ENCODE peak calls at places on chromosome 1, in four cellular contexts. X is kidney, C is PC-3, S is transverse colon. E is an unnamed sample.

GRCh38 chr1:21318714-21319159 is 28.5 kb upstream of the ECE1 start:
- DNase-seq in X (peak; percentile 97), C (no peak), S (peak; percentile 71), E (no peak)

GRCh38 chr1:113616201-113616600 is 143.1 kb downstream of the PHTF1 start:
- DNase-seq in X (no peak), C (no peak), S (no peak), E (no peak)

GRCh38 chr1:104804147-104804546 is 1054.4 kb downstream of the AMY1C start:
- DNase-seq in X (no peak), C (no peak), S (no peak), E (no peak)

GRCh38 chr1:242787968-242788367 is 263.5 kb upstream of the PLD5 start:
- DNase-seq in X (no peak), C (peak; percentile 23), S (no peak), E (no peak)

GRCh38 chr1:170660874-170661645 is 2.9 kb upstream of the PRRX1 start:
- DNase-seq in X (peak; percentile 73), C (no peak), S (no peak), E (no peak)

GRCh38 chr1:210292276-210292851 is 36.3 kb upstream of the HHAT start:
- DNase-seq in X (peak; percentile 92), C (peak; percentile 57), S (peak; percentile 79), E (peak; percentile 21)

GRCh38 chr1:119008483-119009299 is 20.5 kb upstream of the TBX15 start:
- DNase-seq in X (no peak), C (peak; percentile 73), S (no peak), E (no peak)

GRCh38 chr1:192905049-192905448 is 96.2 kb downstream of the RGS2 start:
- DNase-seq in X (no peak), C (no peak), S (no peak), E (no peak)

GRCh38 chr1:40757084-40757483 is 26.5 kb upstream of the KCNQ4 start:
- DNase-seq in X (no peak), C (no peak), S (no peak), E (no peak)

DNA sequence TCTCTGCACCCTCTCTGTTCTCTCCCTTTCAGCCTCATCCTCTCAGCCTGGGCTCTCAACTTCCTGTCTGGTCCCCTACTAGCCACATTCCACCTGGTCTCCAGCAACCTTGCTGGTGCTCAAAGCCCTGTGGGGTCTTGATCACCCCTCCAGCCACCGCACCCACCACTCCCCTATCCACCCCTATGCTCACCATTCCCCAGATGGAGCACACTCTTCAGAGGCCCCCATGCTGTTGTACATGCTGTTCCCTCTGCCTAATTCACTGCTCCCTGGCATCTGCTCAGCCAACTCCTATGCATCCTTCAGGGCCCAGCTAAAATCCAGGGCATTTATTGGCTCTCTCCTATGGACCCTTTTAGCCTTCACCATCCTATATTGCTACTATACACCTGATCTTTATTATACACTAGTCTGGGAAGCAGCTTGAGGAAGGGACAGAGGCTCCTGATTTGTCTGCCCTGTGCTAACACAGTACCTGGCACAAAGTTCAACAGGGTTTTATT is 81.0 kb downstream of the GLIS1 start:
- DNase-seq in X (no peak), C (no peak), S (no peak), E (no peak)
- H3K27ac ChIP-seq in X (no peak overlapping the region), C (no peak overlapping the region), S (no peak overlapping the region), E (no peak overlapping the region)

DNA sequence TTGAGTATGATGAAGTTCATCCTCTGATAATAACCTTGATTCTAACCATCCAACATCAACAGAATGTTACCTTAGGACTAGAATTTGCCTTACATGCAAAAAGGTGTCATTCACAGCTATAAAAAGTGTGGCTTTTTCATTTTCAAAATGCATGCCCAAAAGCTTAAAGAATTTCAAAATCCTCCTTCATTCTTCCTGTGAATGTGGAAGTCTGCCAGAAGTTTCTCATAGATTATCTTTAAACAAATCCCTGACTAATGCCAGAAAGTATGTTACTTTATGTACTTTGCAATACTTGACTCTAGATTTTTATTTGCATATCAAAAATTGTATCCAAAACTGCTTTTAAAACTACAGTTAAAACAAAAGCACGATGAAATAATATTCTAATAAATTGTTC is 270.6 kb upstream of the ZRANB2 start:
- DNase-seq in X (no peak), C (peak; percentile 90), S (no peak), E (no peak)
- H3K36me3 ChIP-seq in X (no peaks in the 10 kb centered on the region), C (no peaks in the 10 kb centered on the region), S (no peaks in the 10 kb centered on the region), E (no peaks in the 10 kb centered on the region)

DNA sequence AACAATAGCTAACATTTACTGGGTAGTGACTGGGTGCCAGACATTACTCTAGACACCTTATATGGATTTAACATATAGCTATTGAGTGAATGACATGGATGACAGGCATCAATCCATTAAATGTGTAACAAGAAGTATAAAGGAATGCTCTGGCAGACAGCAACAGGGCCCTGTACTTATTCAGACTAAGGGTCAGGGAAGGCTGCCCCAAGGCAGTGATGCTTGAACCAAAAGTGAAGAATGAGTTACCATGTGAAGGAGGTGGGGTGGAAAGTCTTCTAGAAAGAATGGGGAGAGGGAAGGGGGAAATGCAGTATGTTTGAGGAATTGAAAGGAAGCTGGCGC is 8.3 kb upstream of the PTPRF start:
- DNase-seq in X (no peak), C (no peak), S (no peak), E (no peak)
- H3K27ac ChIP-seq in X (no peak overlapping the region), C (peak overlapping the region; percentile 28), S (peak overlapping the region; percentile 45), E (no peak overlapping the region)

DNA sequence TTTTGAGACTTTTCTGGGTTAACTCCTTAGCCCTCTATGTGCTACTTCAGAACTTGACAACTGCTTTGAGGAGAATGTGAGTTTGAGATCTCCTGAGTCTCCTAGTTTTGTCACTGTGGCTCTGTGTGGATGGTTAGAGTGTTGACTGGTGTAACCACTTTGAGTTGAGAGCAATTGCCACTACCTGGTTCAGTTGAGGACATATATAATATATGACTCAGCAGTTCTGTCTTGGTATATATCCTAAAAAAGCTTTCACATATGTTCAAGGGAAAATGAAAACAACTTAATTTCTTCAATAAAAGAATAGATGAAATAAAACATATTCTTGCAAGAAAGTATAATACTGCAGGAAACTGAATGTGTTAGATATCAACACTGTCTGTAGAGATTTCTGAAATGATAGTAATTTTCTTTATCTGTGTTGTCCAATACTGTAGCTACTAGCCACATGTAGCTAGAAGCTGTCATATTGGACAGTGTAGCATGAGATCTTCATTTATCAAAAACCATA is 96.7 kb upstream of the QSOX1 start:
- DNase-seq in X (no peak), C (no peak), S (no peak), E (no peak)
- H3K36me3 ChIP-seq in X (peaks cover 27% of the 10 kb centered on the region), C (peaks cover under 1% of the 10 kb centered on the region), S (peaks cover 2% of the 10 kb centered on the region), E (peaks cover 16% of the 10 kb centered on the region)

DNA sequence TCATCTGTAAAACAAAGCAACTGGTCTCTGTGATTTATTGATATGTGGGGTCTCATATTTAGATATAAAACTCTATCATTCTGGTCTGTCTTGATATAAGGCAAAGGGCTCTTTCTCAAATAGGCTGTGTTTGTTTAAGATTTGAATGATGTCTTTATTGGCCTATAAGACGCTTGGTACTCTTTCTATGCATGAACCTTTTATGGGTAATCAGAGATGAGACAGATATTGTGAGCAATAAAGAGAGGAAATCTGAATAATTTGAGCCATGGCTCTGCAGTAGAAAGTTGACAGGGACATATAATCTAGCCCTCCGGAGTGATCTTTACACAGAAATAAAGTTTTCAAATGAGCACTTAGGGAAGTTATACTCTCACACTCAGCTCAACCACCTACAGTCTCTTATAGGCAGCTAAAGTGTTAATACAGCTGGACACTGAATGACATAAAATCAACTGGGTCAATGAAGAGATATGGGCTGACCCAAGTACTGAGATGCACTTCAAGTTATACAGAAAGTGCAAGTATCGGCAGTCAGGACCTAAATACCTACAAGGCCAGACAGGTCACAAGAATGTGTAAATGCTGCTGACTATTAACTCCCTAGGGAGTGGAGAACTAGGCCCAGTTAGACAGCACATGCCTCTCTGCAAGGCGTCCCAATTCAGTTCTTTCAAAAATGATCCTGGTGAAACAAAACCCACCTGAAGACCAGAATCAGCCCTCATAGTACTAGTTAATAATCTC is 111.0 kb downstream of the PTPN14 start:
- DNase-seq in X (no peak), C (peak; percentile 36), S (no peak), E (no peak)
- H3K27ac ChIP-seq in X (peak overlapping the region; percentile 63), C (peak overlapping the region; percentile 48), S (no peak overlapping the region), E (no peak overlapping the region)

GRCh38 chr1:43979528-43980254 is 681 bp downstream of the B4GALT2 start:
- DNase-seq in X (no peak), C (peak; percentile 40), S (peak; percentile 72), E (no peak)
- H3K36me3 ChIP-seq in X (peaks cover 26% of the 10 kb centered on the region), C (peaks cover 26% of the 10 kb centered on the region), S (no peaks in the 10 kb centered on the region), E (peaks cover 18% of the 10 kb centered on the region)

DNA sequence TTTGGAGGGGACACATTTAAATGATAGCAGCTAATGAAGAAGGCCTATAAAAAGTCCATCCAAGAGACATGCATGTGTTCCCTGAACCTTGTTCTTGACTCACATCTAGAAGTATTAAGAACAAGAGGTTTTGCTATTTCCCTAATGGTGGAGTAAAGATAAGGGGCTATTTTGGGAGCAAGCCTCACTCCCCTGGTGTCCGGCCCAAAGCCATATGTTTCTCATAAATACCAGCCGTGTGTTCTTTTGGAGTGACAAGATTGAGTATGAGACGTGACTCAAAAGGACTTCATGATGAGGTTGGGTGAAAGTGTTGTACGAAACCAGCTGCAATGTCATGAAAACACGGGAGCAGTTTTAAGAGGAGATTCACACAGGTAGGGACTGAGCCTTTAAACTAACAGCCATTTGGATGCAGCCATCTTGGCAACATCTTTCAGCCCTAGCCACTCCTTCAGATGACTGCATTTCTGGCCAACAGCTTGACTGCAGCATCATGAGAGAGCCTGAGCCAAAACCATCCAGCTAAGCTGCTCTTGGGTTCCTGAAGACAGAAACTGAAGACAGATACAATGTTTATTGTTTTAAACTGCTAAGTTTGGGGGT is 532.2 kb upstream of the USP24 start:
- DNase-seq in X (no peak), C (no peak), S (no peak), E (no peak)
- H3K27ac ChIP-seq in X (no peak overlapping the region), C (no peak overlapping the region), S (no peak overlapping the region), E (no peak overlapping the region)

GRCh38 chr1:229478852-229479251 is 29.3 kb downstream of the NUP133 start:
- DNase-seq in X (no peak), C (no peak), S (no peak), E (no peak)

GRCh38 chr1:229479660-229480399 is 28.3 kb downstream of the NUP133 start:
- DNase-seq in X (no peak), C (no peak), S (no peak), E (no peak)

GRCh38 chr1:229485318-229485717 is 22.8 kb downstream of the NUP133 start:
- DNase-seq in X (no peak), C (no peak), S (no peak), E (no peak)

DNA sequence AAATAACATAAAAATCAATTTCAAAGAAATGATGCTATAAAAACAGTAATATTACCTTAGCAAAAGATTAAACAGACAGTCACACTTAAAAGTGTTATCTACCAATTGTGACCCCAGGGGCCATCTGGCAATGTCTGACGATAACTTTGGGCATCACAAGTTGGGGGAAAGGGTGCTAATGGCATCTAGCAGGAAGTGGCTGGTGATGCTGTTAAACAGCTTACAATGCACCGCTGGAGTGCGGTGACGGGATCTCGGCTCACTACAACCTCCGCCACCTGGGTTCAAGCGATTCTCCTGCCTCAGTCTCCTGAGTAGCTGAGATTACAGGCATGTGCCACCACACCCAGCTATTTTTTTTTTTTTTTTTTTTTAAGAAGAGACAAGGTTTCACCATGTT is 27.6 kb downstream of the NUP133 start:
- DNase-seq in X (no peak), C (no peak), S (no peak), E (no peak)
- H3K36me3 ChIP-seq in X (peaks cover 31% of the 10 kb centered on the region), C (peaks cover 41% of the 10 kb centered on the region), S (no peaks in the 10 kb centered on the region), E (peaks cover 15% of the 10 kb centered on the region)

GRCh38 chr1:231376875-231377549 is 38.9 kb downstream of the SPRTN start:
- DNase-seq in X (no peak), C (peak; percentile 20), S (no peak), E (no peak)
- H3K27ac ChIP-seq in X (peak overlapping the region; percentile 63), C (no peak overlapping the region), S (no peak overlapping the region), E (no peak overlapping the region)

E was measured in CD8-positive, alpha-beta T cell.